ENCODE peak calls at places on chromosome 7, in nine cellular contexts. M, L, C, H, I, K, A, D and Q are unnamed samples.

GRCh38 chr7:91288208-91288824 is 24.1 kb downstream of the FZD1 start:
- DNase-seq in M (no peak), H (no peak), L (peak), C (peak), D (peak), K (no peak), A (peak), I (no peak), Q (no peak)

GRCh38 chr7:91055219-91055618 is 209.0 kb upstream of the FZD1 start:
- DNase-seq in C (no peak), I (no peak), A (no peak), L (no peak), M (no peak), D (no peak), K (no peak), H (no peak), Q (no peak)

GRCh38 chr7:1637155-1637554 is 32.9 kb upstream of the ELFN1 start:
- DNase-seq in A (no peak), I (no peak), H (no peak), K (no peak), M (no peak), L (no peak), D (peak), C (no peak), Q (no peak)

GRCh38 chr7:134565643-134566136 is 16.8 kb downstream of the AKR1B15 start:
- DNase-seq in K (no peak), D (peak), H (peak), C (no peak), M (no peak), A (no peak), L (no peak), I (peak), Q (no peak)

GRCh38 chr7:41855798-41856197 is 152.9 kb upstream of the INHBA start:
- DNase-seq in M (no peak), D (peak), H (no peak), L (no peak), K (no peak), I (no peak), C (no peak), A (no peak), Q (no peak)

GRCh38 chr7:82542665-82543064 is 99.1 kb upstream of the CACNA2D1 start:
- DNase-seq in D (peak), I (no peak), L (no peak), M (no peak), C (no peak), K (no peak), A (no peak), H (no peak), Q (no peak)

GRCh38 chr7:132345030-132345429 is 231.2 kb downstream of the PLXNA4 start:
- DNase-seq in K (no peak), A (no peak), M (no peak), I (no peak), H (no peak), L (no peak), C (no peak), D (no peak), Q (no peak)

GRCh38 chr7:142168746-142169145 is 57.2 kb downstream of the MGAM2 start:
- DNase-seq in A (no peak), H (no peak), C (no peak), K (no peak), M (no peak), D (no peak), I (no peak), L (no peak), Q (no peak)

GRCh38 chr7:142909921-142910521 is 23.5 kb downstream of the TRPV5 start:
- DNase-seq in M (no peak), A (no peak), H (no peak), I (no peak), C (no peak), K (no peak), D (no peak), L (no peak), Q (no peak)